ENCODE peak calls at places on chromosomes 4 and X, in ten cellular contexts. X is transverse colon; M is uterus; O is left ventricle myocardium inferior; R is CD8-positive, alpha-beta T cell; W is tibial nerve; B is fibroblast of lung; L is BE2C; P is cardiac muscle cell; Y is pancreas. E is an unnamed sample. For H3K27me3, the result is how much of the 10 kb centered on the place peaks cover.

GRCh38 chrX:120697053-120697452 is 67.2 kb upstream of the C1GALT1C1 start:
- DNase-seq in X (no peak), M (no peak), O (no peak), R (no peak), W (no peak), B (no peak), L (no peak), P (no peak), Y (no peak), E (no peak)

GRCh38 chr4:148151797-148152196 is 290.4 kb downstream of the NR3C2 start:
- DNase-seq in X (no peak), M (no peak), O (no peak), R (no peak), W (no peak), B (no peak), L (no peak), P (no peak), Y (no peak), E (no peak)

GRCh38 chr4:10942166-10942565 is 257.6 kb upstream of the CLNK start:
- DNase-seq in X (no peak), M (no peak), O (no peak), R (no peak), W (no peak), B (no peak), L (no peak), P (peak), Y (no peak), E (no peak)

GRCh38 chrX:107674480-107675364 is 46.4 kb downstream of the PRPS1 start:
- DNase-seq in X (peak), M (peak), O (peak), R (no peak), W (peak), B (peak), L (no peak), P (peak), Y (no peak), E (peak)

GRCh38 chrX:10197597-10198210 is 40.9 kb downstream of the CLCN4 start:
- DNase-seq in X (no peak), M (no peak), O (no peak), R (no peak), W (no peak), B (no peak), L (no peak), P (peak), Y (no peak), E (no peak)

GRCh38 chrX:17413228-17413627 is 38.2 kb downstream of the NHS start:
- DNase-seq in X (no peak), M (no peak), O (no peak), R (no peak), W (no peak), B (peak), L (no peak), P (peak), Y (no peak), E (no peak)

GRCh38 chr4:139279723-139280620 is at the start of gene MGARP:
- DNase-seq in X (no peak), M (peak), O (peak), R (peak), W (no peak), B (peak), L (peak), P (peak), Y (peak), E (no peak)

GRCh38 chr4:71241467-71242401 is 97.1 kb upstream of the SLC4A4 start:
- DNase-seq in X (no peak), M (no peak), O (peak), R (no peak), W (no peak), B (peak), L (no peak), P (no peak), Y (no peak), E (peak)

GRCh38 chr4:76950846-76951321 is 1.3 kb downstream of the SEPTIN11 start:
- DNase-seq in X (peak), M (no peak), O (no peak), R (no peak), W (no peak), B (peak), L (peak), P (peak), Y (no peak), E (no peak)

GRCh38 chr4:101604976-101605375 is 185.6 kb upstream of the BANK1 start:
- DNase-seq in X (no peak), M (no peak), O (no peak), R (no peak), W (no peak), B (no peak), L (no peak), P (no peak), Y (no peak), E (no peak)

GRCh38 chr4:113444386-113444785 is 317.2 kb downstream of the CAMK2D start:
- DNase-seq in X (no peak), M (no peak), O (no peak), R (no peak), W (no peak), B (peak), L (no peak), P (peak), Y (no peak), E (no peak)

GRCh38 chr4:88008133-88008621 is 742 bp downstream of the PKD2 start:
- DNase-seq in X (peak), M (peak), O (peak), R (no peak), W (no peak), B (peak), L (peak), P (peak), Y (peak), E (peak)

GRCh38 chr4:77619408-77619807 is 13.8 kb downstream of the CXCL13 start:
- DNase-seq in X (no peak), M (no peak), O (no peak), R (no peak), W (no peak), B (no peak), L (no peak), P (peak), Y (no peak), E (peak)

GRCh38 chr4:57131849-57132745 is 21.9 kb upstream of the IGFBP7 start:
- DNase-seq in X (no peak), M (no peak), O (no peak), R (no peak), W (no peak), B (no peak), L (no peak), P (peak), Y (no peak), E (no peak)

GRCh38 chr4:44927361-44928061 is 201.2 kb upstream of the GNPDA2 start:
- DNase-seq in X (no peak), M (no peak), O (no peak), R (no peak), W (no peak), B (peak), L (no peak), P (peak), Y (no peak), E (no peak)

GRCh38 chr4:139785356-139785755 is 119.7 kb downstream of the MGST2 start:
- DNase-seq in X (no peak), M (no peak), O (no peak), R (no peak), W (no peak), B (no peak), L (no peak), P (no peak), Y (no peak), E (no peak)

GRCh38 chrX:10756365-10756915 is 136.1 kb upstream of the MID1 start:
- DNase-seq in X (no peak), M (peak), O (no peak), R (no peak), W (no peak), B (peak), L (no peak), P (peak), Y (no peak), E (no peak)

GRCh38 chr4:70624226-70624793 is 4.2 kb upstream of the ENAM start:
- DNase-seq in X (no peak), M (no peak), O (no peak), R (no peak), W (no peak), B (no peak), L (no peak), P (no peak), Y (no peak), E (no peak)

GRCh38 chrX:6407541-6407940 is 127.4 kb downstream of the VCX3A start:
- DNase-seq in X (no peak), M (no peak), O (no peak), R (no peak), W (no peak), B (no peak), L (no peak), P (no peak), Y (no peak), E (no peak)

GRCh38 chr4:151652841-151653547 is 107.8 kb downstream of the GATB start:
- DNase-seq in X (no peak), M (no peak), O (no peak), R (no peak), W (no peak), B (peak), L (no peak), P (peak), Y (no peak), E (no peak)

GRCh38 chr4:81527115-81527514 is 55.4 kb upstream of the RASGEF1B start:
- DNase-seq in X (no peak), M (no peak), O (peak), R (no peak), W (no peak), B (no peak), L (no peak), P (no peak), Y (no peak), E (no peak)

GRCh38 chrX:41167888-41168287 is 82.6 kb downstream of the USP9X start:
- DNase-seq in X (no peak), M (no peak), O (no peak), R (no peak), W (no peak), B (no peak), L (no peak), P (no peak), Y (no peak), E (no peak)

GRCh38 chr4:184680698-184681097 is 31.2 kb downstream of the PRIMPOL start:
- DNase-seq in X (peak), M (no peak), O (no peak), R (no peak), W (no peak), B (no peak), L (no peak), P (no peak), Y (no peak), E (no peak)

GRCh38 chr4:21992330-21992729 is 43.8 kb upstream of the KCNIP4 start:
- DNase-seq in X (no peak), M (no peak), O (no peak), R (no peak), W (no peak), B (peak), L (no peak), P (peak), Y (no peak), E (no peak)

GRCh38 chr4:972651-973424 is 531 bp downstream of the DGKQ start:
- DNase-seq in X (peak), M (peak), O (peak), R (peak), W (no peak), B (no peak), L (no peak), P (peak), Y (peak), E (peak)

GRCh38 chr4:1763550-1764080 is 29.5 kb upstream of the FGFR3 start:
- DNase-seq in X (peak), M (peak), O (no peak), R (no peak), W (no peak), B (peak), L (no peak), P (peak), Y (no peak), E (peak)

GRCh38 chr4:47427936-47428335 is 35.6 kb downstream of the COMMD8 start:
- DNase-seq in X (no peak), M (no peak), O (no peak), R (no peak), W (no peak), B (no peak), L (no peak), P (peak), Y (no peak), E (no peak)

GRCh38 chrX:46326161-46326560 is 219.1 kb downstream of the ZNF674 start:
- DNase-seq in X (no peak), M (no peak), O (no peak), R (no peak), W (no peak), B (peak), L (no peak), P (peak), Y (no peak), E (no peak)

GRCh38 chrX:77167993-77168392 is 279.2 kb upstream of the FGF16 start:
- DNase-seq in X (no peak), M (no peak), O (no peak), R (no peak), W (no peak), B (no peak), L (no peak), P (peak), Y (no peak), E (no peak)

GRCh38 chr4:108902769-108903168 is 139.9 kb upstream of the ETNPPL start:
- DNase-seq in X (no peak), M (no peak), O (no peak), R (no peak), W (no peak), B (no peak), L (no peak), P (no peak), Y (no peak), E (no peak)

GRCh38 chrX:35149517-35149916 is 206.9 kb downstream of the FAM47B start:
- DNase-seq in X (no peak), M (no peak), O (no peak), R (no peak), W (no peak), B (no peak), L (no peak), P (no peak), Y (no peak), E (no peak)

GRCh38 chr4:63589796-63590195 is 819.5 kb downstream of the TECRL start:
- DNase-seq in X (no peak), M (no peak), O (no peak), R (no peak), W (no peak), B (no peak), L (no peak), P (no peak), Y (no peak), E (no peak)

GRCh38 chrX:154374361-154375155 is at the start of gene FLNA:
- DNase-seq in X (peak), M (peak), O (peak), R (no peak), W (no peak), B (no peak), L (peak), P (peak), Y (peak), E (peak)

GRCh38 chr4:133465022-133465421 is 315.9 kb downstream of the PCDH10 start:
- DNase-seq in X (no peak), M (no peak), O (no peak), R (no peak), W (no peak), B (peak), L (no peak), P (peak), Y (no peak), E (no peak)

GRCh38 chr4:78410651-78411050 is 140.9 kb upstream of the ANXA3 start:
- DNase-seq in X (no peak), M (no peak), O (no peak), R (no peak), W (no peak), B (no peak), L (no peak), P (no peak), Y (no peak), E (no peak)

GRCh38 chrX:40688976-40689375 is 41.6 kb upstream of the CXorf38 start:
- DNase-seq in X (no peak), M (no peak), O (no peak), R (no peak), W (no peak), B (no peak), L (no peak), P (no peak), Y (no peak), E (no peak)

GRCh38 chr4:184163813-184164212 is 53.9 kb downstream of the ENPP6 start:
- DNase-seq in X (peak), M (peak), O (peak), R (no peak), W (no peak), B (peak), L (peak), P (peak), Y (peak), E (peak)

GRCh38 chr4:83282049-83282535 is 2.5 kb downstream of the COQ2 start:
- DNase-seq in X (peak), M (no peak), O (no peak), R (peak), W (no peak), B (peak), L (peak), P (peak), Y (no peak), E (peak)

GRCh38 chr4:4854649-4855292 is 4.7 kb upstream of the MSX1 start:
- DNase-seq in X (no peak), M (peak), O (no peak), R (no peak), W (no peak), B (no peak), L (peak), P (no peak), Y (no peak), E (no peak)
- H3K27me3 ChIP-seq in X (half or more), M (under half), O (half or more), R (under half), W (half or more), B (under half), L (half or more), P (half or more), Y (under half), E (half or more)

GRCh38 chr4:4247711-4248035 is 350 bp downstream of the TMEM128 start:
- DNase-seq in X (no peak), M (no peak), O (no peak), R (no peak), W (no peak), B (no peak), L (no peak), P (no peak), Y (no peak), E (no peak)

GRCh38 chr4:4245172-4245571 is 2.9 kb downstream of the TMEM128 start:
- DNase-seq in X (no peak), M (no peak), O (no peak), R (no peak), W (no peak), B (no peak), L (no peak), P (no peak), Y (no peak), E (no peak)

GRCh38 chr4:4249876-4250275 is 1.9 kb upstream of the TMEM128 start:
- DNase-seq in X (no peak), M (no peak), O (no peak), R (no peak), W (no peak), B (no peak), L (no peak), P (no peak), Y (no peak), E (no peak)

GRCh38 chr4:4248885-4249203 is 821 bp upstream of the TMEM128 start:
- DNase-seq in X (no peak), M (no peak), O (no peak), R (no peak), W (no peak), B (no peak), L (no peak), P (no peak), Y (no peak), E (no peak)

GRCh38 chr4:4248036-4248884 is at the start of gene TMEM128:
- DNase-seq in X (peak), M (peak), O (peak), R (peak), W (peak), B (peak), L (peak), P (peak), Y (peak), E (peak)
- TF ChIP-seq CTCF in X (peak), M (no peak), O (peak), R (no peak), W (no peak), B (peak), L (no peak), P (peak), Y (no peak), E (no peak)

GRCh38 chr4:167359711-167360110 is 125.4 kb upstream of the SPOCK3 start:
- DNase-seq in X (no peak), M (no peak), O (no peak), R (no peak), W (no peak), B (no peak), L (no peak), P (no peak), Y (no peak), E (no peak)
- H3K4me3 ChIP-seq in X (no peak), M (no peak), O (no peak), R (no peak), W (no peak), B (no peak), L (no peak), P (no peak), Y (no peak), E (no peak)

GRCh38 chrX:137425273-137425902 is 140.5 kb upstream of the ZIC3 start:
- DNase-seq in X (no peak), M (no peak), O (no peak), R (no peak), W (no peak), B (no peak), L (no peak), P (no peak), Y (no peak), E (no peak)
- H3K27me3 ChIP-seq in X (half or more), M (under half), O (half or more), R (under half), W (half or more), B (under half), L (under half), P (half or more), Y (half or more), E (under half)

DNA sequence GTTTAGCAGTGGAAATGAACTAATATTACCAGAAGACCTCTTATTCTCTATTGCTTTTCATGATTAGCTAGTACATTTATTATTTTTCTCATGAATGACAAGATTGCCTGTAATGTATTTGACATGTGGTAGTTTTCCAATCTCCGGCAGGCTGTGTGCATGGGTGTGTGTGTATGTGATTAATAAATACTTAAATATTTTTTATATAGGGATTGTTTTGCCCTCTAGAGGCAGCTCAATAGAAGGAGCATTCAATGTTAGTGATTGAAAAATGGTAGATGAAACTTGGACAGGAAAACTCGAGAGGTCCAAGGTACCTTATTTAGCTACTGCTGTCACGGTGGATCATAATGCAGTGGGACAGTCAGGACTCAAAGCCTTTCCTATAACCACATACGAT is 457.6 kb downstream of the IL1RAPL1 start:
- DNase-seq in X (no peak), M (no peak), O (no peak), R (no peak), W (no peak), B (peak), L (no peak), P (peak), Y (no peak), E (no peak)
- TF ChIP-seq CTCF in X (no peak), M (no peak), O (peak), R (no peak), W (peak), B (peak), L (no peak), P (peak), Y (no peak), E (no peak)

E was measured in stomach.